ENCODE peak calls at places on chromosomes 11 and 22, in eight cellular contexts. Z is stimulated activated CD4-positive, alpha-beta T cell treated with anti-CD3 and anti-CD28 coated beads, Interleukin-1b, Interleukin-23, amount 100 ng/mL, for 24 hours; C is kidney tubule cell; M is LoVo; B is HEK293T; H is GM20000; X is HT1080; S is fibroblast of lung. D is an unnamed sample.

GRCh38 chr11:117098269-117099231 is at the start of gene SIK3:
- DNase-seq in H (peak), Z (peak), M (peak), B (peak), S (peak), X (peak), C (peak), D (peak)

GRCh38 chr22:42160830-42161696 is 30.5 kb upstream of the CYP2D6 start:
- DNase-seq in Z (no peak), C (no peak), H (no peak), M (peak), X (no peak), B (no peak), S (no peak), D (no peak)

GRCh38 chr11:83449338-83449913 is 163.3 kb upstream of the CCDC90B start:
- DNase-seq in B (no peak), S (no peak), Z (no peak), X (peak), M (no peak), H (no peak), C (peak), D (no peak)

GRCh38 chr22:37237371-37238268 is 6.4 kb downstream of the RAC2 start:
- DNase-seq in Z (no peak), S (no peak), H (no peak), M (no peak), C (peak), B (no peak), X (no peak), D (no peak)

GRCh38 chr22:36280379-36280778 is 27.4 kb downstream of the APOL1 start:
- DNase-seq in X (no peak), Z (no peak), M (no peak), S (no peak), C (no peak), H (no peak), B (no peak), D (no peak)

GRCh38 chr11:31262761-31263160 is 106.8 kb downstream of the DCDC1 start:
- DNase-seq in X (peak), C (peak), Z (no peak), B (no peak), H (no peak), S (peak), M (no peak), D (no peak)

GRCh38 chr11:91115116-91115515 is 892.3 kb upstream of the CHORDC1 start:
- DNase-seq in C (no peak), S (no peak), H (no peak), Z (no peak), B (no peak), X (no peak), M (no peak), D (no peak)

GRCh38 chr11:13098067-13098466 is 89.0 kb downstream of the RASSF10 start:
- DNase-seq in H (no peak), S (no peak), C (peak), Z (no peak), X (peak), B (no peak), M (peak), D (peak)

GRCh38 chr22:43945632-43946390 is 9.4 kb upstream of the SAMM50 start:
- DNase-seq in H (peak), M (no peak), Z (peak), C (peak), S (peak), B (peak), X (peak), D (peak)

GRCh38 chr11:109940816-109941215 is 152.4 kb upstream of the ZC3H12C start:
- DNase-seq in Z (no peak), S (peak), X (peak), M (peak), H (no peak), B (no peak), C (peak), D (no peak)

GRCh38 chr11:119660166-119660720 is 68.8 kb downstream of the NECTIN1 start:
- DNase-seq in X (no peak), B (no peak), Z (no peak), M (no peak), H (no peak), C (no peak), S (no peak), D (no peak)

GRCh38 chr11:829946-830294 is 2.2 kb downstream of the CRACR2B start:
- DNase-seq in Z (no peak), X (no peak), H (no peak), S (no peak), C (no peak), B (no peak), M (no peak), D (no peak)

GRCh38 chr11:133549796-133550195 is 17.5 kb upstream of the OPCML start:
- DNase-seq in H (no peak), C (no peak), B (no peak), X (no peak), M (no peak), Z (no peak), S (no peak), D (no peak)

GRCh38 chr11:1293619-1294015 is 15.8 kb downstream of the TOLLIP start:
- DNase-seq in Z (no peak), H (no peak), M (no peak), S (no peak), B (no peak), C (peak), X (no peak), D (no peak)

GRCh38 chr11:120199613-120200012 is 11.2 kb upstream of the OAF start:
- DNase-seq in S (no peak), C (no peak), X (no peak), H (no peak), Z (no peak), B (no peak), M (no peak), D (no peak)

GRCh38 chr22:31022516-31022915 is 53.5 kb downstream of the TUG1 start:
- DNase-seq in B (no peak), S (no peak), M (no peak), X (no peak), Z (no peak), H (no peak), C (no peak), D (no peak)

D was measured in neural crest cell.